ENCODE peak calls at places on chromosomes 2 and 18, in six cellular contexts. M is colonic mucosa; L is pancreas; G is naive thymus-derived CD4-positive, alpha-beta T cell; F is fibroblast of villous mesenchyme; Q is foreskin fibroblast. W is an unnamed sample.

GRCh38 chr2:135663148-135663700 is 78.4 kb upstream of the UBXN4 start:
- DNase-seq in M (no peak), L (no peak), G (no peak), F (no peak), Q (no peak), W (no peak)

GRCh38 chr2:196172976-196173375 is 1.6 kb upstream of the STK17B start:
- DNase-seq in M (no peak), L (no peak), G (no peak), F (no peak), Q (no peak), W (no peak)

GRCh38 chr2:126792186-126792585 is 106.5 kb upstream of the TEX51 start:
- DNase-seq in M (no peak), L (no peak), G (no peak), F (no peak), Q (no peak), W (peak)

GRCh38 chr18:58942486-58942885 is 77.8 kb downstream of the ZNF532 start:
- DNase-seq in M (no peak), L (peak), G (no peak), F (peak), Q (no peak), W (no peak)

GRCh38 chr2:121037480-121037879 is 247.5 kb downstream of the TFCP2L1 start:
- DNase-seq in M (no peak), L (no peak), G (no peak), F (no peak), Q (no peak), W (no peak)

GRCh38 chr2:58291726-58292430 is 50.8 kb upstream of the FANCL start:
- DNase-seq in M (no peak), L (no peak), G (no peak), F (no peak), Q (no peak), W (no peak)

GRCh38 chr2:219060821-219061791 is at the start of gene IHH:
- DNase-seq in M (peak), L (no peak), G (no peak), F (peak), Q (no peak), W (peak)

GRCh38 chr2:12257476-12257875 is 459.3 kb upstream of the TRIB2 start:
- DNase-seq in M (no peak), L (no peak), G (no peak), F (no peak), Q (no peak), W (no peak)

GRCh38 chr2:30741576-30741975 is 65.7 kb downstream of the CAPN13 start:
- DNase-seq in M (no peak), L (no peak), G (no peak), F (no peak), Q (no peak), W (no peak)

GRCh38 chr2:45130758-45131157 is 121.5 kb upstream of the SIX2 start:
- DNase-seq in M (no peak), L (no peak), G (no peak), F (no peak), Q (no peak), W (no peak)

GRCh38 chr2:8501061-8501460 is 180.8 kb upstream of the ID2 start:
- DNase-seq in M (no peak), L (no peak), G (no peak), F (no peak), Q (no peak), W (no peak)

GRCh38 chr2:27461118-27461517 is 18.9 kb downstream of the KRTCAP3 start:
- DNase-seq in M (no peak), L (no peak), G (no peak), F (no peak), Q (no peak), W (no peak)

GRCh38 chr2:109419960-109420370 is 193.8 kb downstream of the SEPTIN10 start:
- DNase-seq in M (no peak), L (no peak), G (no peak), F (peak), Q (peak), W (no peak)

GRCh38 chr2:71860381-71860926 is 287.2 kb downstream of the CYP26B1 start:
- DNase-seq in M (no peak), L (no peak), G (no peak), F (no peak), Q (no peak), W (no peak)

GRCh38 chr2:71861186-71862160 is 286.2 kb downstream of the CYP26B1 start:
- DNase-seq in M (no peak), L (no peak), G (no peak), F (no peak), Q (no peak), W (no peak)

GRCh38 chr2:71864085-71864484 is 283.6 kb downstream of the CYP26B1 start:
- DNase-seq in M (no peak), L (no peak), G (no peak), F (no peak), Q (no peak), W (no peak)

GRCh38 chr2:71863338-71863737 is 284.3 kb downstream of the CYP26B1 start:
- DNase-seq in M (no peak), L (no peak), G (no peak), F (peak), Q (no peak), W (no peak)

DNA sequence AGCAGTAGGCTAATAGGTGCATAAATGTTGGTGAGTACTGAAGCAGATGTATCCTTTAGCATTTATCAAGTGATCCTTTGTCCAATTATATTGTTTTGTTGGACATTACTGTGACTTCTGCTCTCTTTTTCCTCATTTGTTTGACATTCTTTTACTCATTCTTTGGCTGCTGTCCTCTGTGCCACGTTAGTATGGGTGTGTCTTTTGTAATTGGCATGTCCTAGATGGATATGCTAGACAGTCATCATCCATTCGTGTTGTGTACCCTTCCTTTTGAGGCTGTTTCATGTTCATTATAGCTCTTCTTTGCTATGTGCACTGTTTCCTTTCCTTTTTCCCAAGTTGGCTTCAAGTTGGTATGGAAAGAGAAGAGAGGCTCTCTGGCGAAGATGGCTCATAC is 284.7 kb downstream of the CYP26B1 start:
- DNase-seq in M (no peak), L (no peak), G (no peak), F (no peak), Q (no peak), W (no peak)
- H3K4me3 ChIP-seq in M (no peak), L (no peak), G (no peak), F (no peak), Q (no peak), W (no peak)

GRCh38 chr2:229714080-229714735 is at the start of gene DNER:
- DNase-seq in M (peak), L (peak), G (no peak), F (no peak), Q (no peak), W (peak)
- H3K4me3 ChIP-seq in M (peak), L (peak), G (no peak), F (peak), Q (peak), W (peak)

DNA sequence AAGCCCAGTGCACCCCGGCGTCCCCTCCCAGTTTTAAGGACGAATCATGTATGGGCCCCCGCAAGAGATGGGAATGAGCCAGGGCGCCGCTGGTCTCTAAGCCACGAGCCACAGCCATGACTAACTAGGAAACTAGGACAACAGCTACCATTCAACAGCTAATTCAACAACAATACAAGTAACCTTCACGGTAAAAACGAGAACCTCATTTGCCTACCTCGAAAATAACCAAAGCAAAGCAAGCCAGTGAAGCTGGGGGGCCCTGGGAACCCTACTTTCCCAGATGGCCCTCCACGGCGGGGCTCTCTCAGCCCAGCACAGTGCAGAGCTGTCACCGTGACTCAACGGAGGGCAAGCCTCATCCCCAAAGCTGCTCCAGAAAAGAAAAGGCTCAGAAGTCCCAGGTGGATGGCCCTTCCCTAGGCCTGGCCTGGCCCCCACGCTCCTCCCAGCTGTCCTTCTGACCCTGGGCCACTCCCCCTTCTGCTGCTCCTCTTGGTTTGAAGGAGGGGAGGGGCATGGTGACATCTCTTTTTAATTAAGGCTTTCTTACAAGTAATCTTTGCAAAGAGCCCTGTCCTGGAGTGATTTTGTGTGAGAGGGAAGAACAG is 126.3 kb downstream of the HDAC4 start:
- DNase-seq in M (peak), L (no peak), G (no peak), F (peak), Q (peak), W (peak)
- H3K4me3 ChIP-seq in M (no peak), L (no peak), G (peak), F (no peak), Q (no peak), W (no peak)

DNA sequence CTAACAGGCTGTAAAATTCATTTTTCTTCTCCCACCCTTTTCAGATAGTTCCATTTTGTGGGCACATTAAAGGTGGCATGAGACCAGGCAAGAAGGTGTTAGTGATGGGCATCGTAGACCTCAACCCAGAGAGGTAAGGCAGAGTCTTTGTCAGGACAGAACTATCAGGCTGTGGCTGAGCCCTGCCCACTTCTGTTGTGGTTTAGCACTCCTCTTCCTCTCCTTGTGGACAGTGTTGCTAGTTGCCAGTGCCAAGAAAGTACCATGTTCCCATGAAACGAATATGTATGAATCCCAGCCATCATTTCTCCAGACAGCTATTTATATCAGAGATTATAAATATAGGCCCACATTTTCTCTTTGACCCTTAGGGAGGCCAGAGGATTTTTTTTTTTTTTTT is 1.6 kb downstream of the LGALSL start:
- DNase-seq in M (no peak), L (no peak), G (no peak), F (no peak), Q (no peak), W (no peak)
- H3K4me3 ChIP-seq in M (peak), L (peak), G (no peak), F (no peak), Q (no peak), W (peak)

W was measured in H7.